ENCODE peak calls at places on chromosome 14, in six cellular contexts. One of them, this sample, is unnamed.
A peak's percentile ranks its signal among the peaks of the same experiment; 100 is the strongest.

GRCh38 chr14:81655423-81656314 is 122.0 kb upstream of the SEL1L start:
- DNase-seq in CD4-positive, alpha-beta T cell: no peak
- DNase-seq in hippocampal formation: no peak
- DNase-seq in NCI-H2081 treated with DMSO at 0.1 percent for 48 hours: no peak
- DNase-seq in iPS-NIHi11: peak; percentile 38
- DNase-seq in fibroblast of pulmonary artery: no peak
- DNase-seq in this sample: peak; percentile 28

GRCh38 chr14:29016050-29016900 is 249.7 kb downstream of the FOXG1 start:
- DNase-seq in iPS-NIHi11: peak; percentile 59
- DNase-seq in fibroblast of pulmonary artery: peak; percentile 68
- DNase-seq in CD4-positive, alpha-beta T cell: no peak
- DNase-seq in hippocampal formation: no peak
- DNase-seq in NCI-H2081 treated with DMSO at 0.1 percent for 48 hours: no peak
- DNase-seq in this sample: no peak

GRCh38 chr14:76465651-76466050 is 89.7 kb downstream of the ESRRB start:
- DNase-seq in NCI-H2081 treated with DMSO at 0.1 percent for 48 hours: no peak
- DNase-seq in CD4-positive, alpha-beta T cell: no peak
- DNase-seq in hippocampal formation: no peak
- DNase-seq in iPS-NIHi11: peak; percentile 36
- DNase-seq in fibroblast of pulmonary artery: no peak
- DNase-seq in this sample: no peak

GRCh38 chr14:60641722-60642269 is 7.5 kb downstream of the SIX1 start:
- DNase-seq in iPS-NIHi11: no peak
- DNase-seq in CD4-positive, alpha-beta T cell: no peak
- DNase-seq in fibroblast of pulmonary artery: no peak
- DNase-seq in NCI-H2081 treated with DMSO at 0.1 percent for 48 hours: no peak
- DNase-seq in hippocampal formation: no peak
- DNase-seq in this sample: no peak

GRCh38 chr14:23449314-23449713 is 13.9 kb upstream of the MYH7 start:
- DNase-seq in iPS-NIHi11: no peak
- DNase-seq in fibroblast of pulmonary artery: no peak
- DNase-seq in hippocampal formation: no peak
- DNase-seq in NCI-H2081 treated with DMSO at 0.1 percent for 48 hours: no peak
- DNase-seq in CD4-positive, alpha-beta T cell: no peak
- DNase-seq in this sample: no peak

GRCh38 chr14:88518592-88519512 is 36.0 kb downstream of the PTPN21 start:
- DNase-seq in iPS-NIHi11: no peak
- DNase-seq in hippocampal formation: no peak
- DNase-seq in NCI-H2081 treated with DMSO at 0.1 percent for 48 hours: no peak
- DNase-seq in fibroblast of pulmonary artery: peak; percentile 54
- DNase-seq in CD4-positive, alpha-beta T cell: no peak
- DNase-seq in this sample: no peak

GRCh38 chr14:103007555-103007954 is 49.8 kb downstream of the CDC42BPB start:
- DNase-seq in fibroblast of pulmonary artery: no peak
- DNase-seq in CD4-positive, alpha-beta T cell: no peak
- DNase-seq in NCI-H2081 treated with DMSO at 0.1 percent for 48 hours: no peak
- DNase-seq in hippocampal formation: peak; percentile 69
- DNase-seq in iPS-NIHi11: no peak
- DNase-seq in this sample: peak; percentile 73

GRCh38 chr14:23551266-23552028 is at the start of gene ZFHX2:
- DNase-seq in iPS-NIHi11: peak; percentile 88
- DNase-seq in fibroblast of pulmonary artery: peak; percentile 31
- DNase-seq in NCI-H2081 treated with DMSO at 0.1 percent for 48 hours: peak; percentile 52
- DNase-seq in CD4-positive, alpha-beta T cell: peak; percentile 55
- DNase-seq in hippocampal formation: peak; percentile 83
- DNase-seq in this sample: peak; percentile 87

GRCh38 chr14:24351517-24351916 is 11.7 kb upstream of the RIPK3 start:
- DNase-seq in NCI-H2081 treated with DMSO at 0.1 percent for 48 hours: no peak
- DNase-seq in iPS-NIHi11: no peak
- DNase-seq in CD4-positive, alpha-beta T cell: no peak
- DNase-seq in fibroblast of pulmonary artery: peak; percentile 41
- DNase-seq in hippocampal formation: no peak
- DNase-seq in this sample: no peak

GRCh38 chr14:51776102-51776894 is 84.1 kb upstream of the GNG2 start:
- DNase-seq in iPS-NIHi11: peak; percentile 79
- DNase-seq in NCI-H2081 treated with DMSO at 0.1 percent for 48 hours: peak; percentile 9
- DNase-seq in fibroblast of pulmonary artery: peak; percentile 85
- DNase-seq in CD4-positive, alpha-beta T cell: no peak
- DNase-seq in hippocampal formation: peak; percentile 11
- DNase-seq in this sample: peak; percentile 64

GRCh38 chr14:51547701-51548100 is 104.0 kb upstream of the FRMD6 start:
- DNase-seq in NCI-H2081 treated with DMSO at 0.1 percent for 48 hours: no peak
- DNase-seq in CD4-positive, alpha-beta T cell: no peak
- DNase-seq in hippocampal formation: no peak
- DNase-seq in fibroblast of pulmonary artery: no peak
- DNase-seq in iPS-NIHi11: no peak
- DNase-seq in this sample: no peak